ENCODE peak calls at places on chromosomes 13 and 19, in four cellular contexts. One of them, this sample, is unnamed.

GRCh38 chr13:60583196-60583908 is 186.3 kb downstream of the TDRD3 start:
- DNase-seq in ascending aorta: no peak
- DNase-seq in brain microvascular endothelial cell: peak; percentile 41
- DNase-seq in aorta: no peak
- DNase-seq in this sample: no peak

GRCh38 chr19:5961969-5962945 is 15.7 kb downstream of the RANBP3 start:
- DNase-seq in aorta: peak; percentile 72
- DNase-seq in brain microvascular endothelial cell: peak; percentile 62
- DNase-seq in ascending aorta: no peak
- DNase-seq in this sample: no peak

GRCh38 chr13:35475131-35475959 is 1.1 kb downstream of the MAB21L1 start:
- DNase-seq in aorta: peak; percentile 46
- DNase-seq in ascending aorta: no peak
- DNase-seq in brain microvascular endothelial cell: peak; percentile 7
- DNase-seq in this sample: peak; percentile 67

GRCh38 chr19:38815059-38816001 is 2.6 kb upstream of the LGALS4 start:
- DNase-seq in ascending aorta: no peak
- DNase-seq in aorta: no peak
- DNase-seq in brain microvascular endothelial cell: no peak
- DNase-seq in this sample: no peak

GRCh38 chr13:29721766-29722165 is 126.3 kb upstream of the SLC7A1 start:
- DNase-seq in ascending aorta: no peak
- DNase-seq in brain microvascular endothelial cell: no peak
- DNase-seq in aorta: no peak
- DNase-seq in this sample: no peak

GRCh38 chr13:108322206-108322824 is 52.8 kb downstream of the TNFSF13B start:
- DNase-seq in aorta: no peak
- DNase-seq in ascending aorta: no peak
- DNase-seq in brain microvascular endothelial cell: peak; percentile 22
- DNase-seq in this sample: no peak

GRCh38 chr13:55963934-55964333 is 1176.8 kb upstream of the PRR20A start:
- DNase-seq in ascending aorta: no peak
- DNase-seq in aorta: no peak
- DNase-seq in brain microvascular endothelial cell: no peak
- DNase-seq in this sample: no peak

GRCh38 chr19:3366104-3366760 is at the start of gene NFIC:
- DNase-seq in ascending aorta: peak; percentile 87
- DNase-seq in aorta: peak; percentile 89
- DNase-seq in brain microvascular endothelial cell: peak; percentile 69
- DNase-seq in this sample: peak; percentile 47

GRCh38 chr13:34459856-34460255 is 482.2 kb upstream of the NBEA start:
- DNase-seq in brain microvascular endothelial cell: no peak
- DNase-seq in aorta: no peak
- DNase-seq in ascending aorta: no peak
- DNase-seq in this sample: no peak

GRCh38 chr19:56159616-56160271 is 16.1 kb upstream of the GALP start:
- DNase-seq in ascending aorta: no peak
- DNase-seq in brain microvascular endothelial cell: no peak
- DNase-seq in aorta: no peak
- DNase-seq in this sample: no peak

GRCh38 chr13:39536274-39536673 is 66.7 kb downstream of the LHFPL6 start:
- DNase-seq in ascending aorta: no peak
- DNase-seq in brain microvascular endothelial cell: no peak
- DNase-seq in aorta: no peak
- DNase-seq in this sample: no peak

GRCh38 chr13:100433475-100433874 is 155.1 kb downstream of the GGACT start:
- DNase-seq in brain microvascular endothelial cell: no peak
- DNase-seq in ascending aorta: no peak
- DNase-seq in aorta: no peak
- DNase-seq in this sample: no peak

GRCh38 chr19:6730153-6730804 is 7.1 kb downstream of the GPR108 start:
- DNase-seq in aorta: peak; percentile 84
- DNase-seq in ascending aorta: peak; percentile 82
- DNase-seq in brain microvascular endothelial cell: no peak
- DNase-seq in this sample: peak; percentile 60

GRCh38 chr13:61142506-61142905 is 273.1 kb downstream of the PCDH20 start:
- DNase-seq in aorta: no peak
- DNase-seq in brain microvascular endothelial cell: no peak
- DNase-seq in ascending aorta: no peak
- DNase-seq in this sample: no peak

GRCh38 chr13:59447846-59448620 is 715.7 kb downstream of the DIAPH3 start:
- DNase-seq in brain microvascular endothelial cell: peak; percentile 75
- DNase-seq in ascending aorta: no peak
- DNase-seq in aorta: no peak
- DNase-seq in this sample: no peak

GRCh38 chr19:21610787-21611186 is 105.4 kb downstream of the ZNF429 start:
- DNase-seq in ascending aorta: no peak
- DNase-seq in aorta: no peak
- DNase-seq in brain microvascular endothelial cell: no peak
- DNase-seq in this sample: no peak

GRCh38 chr19:36140289-36141038 is 598 bp downstream of the CAPNS1 start:
- DNase-seq in aorta: peak; percentile 71
- DNase-seq in ascending aorta: peak; percentile 73
- DNase-seq in brain microvascular endothelial cell: peak; percentile 62
- DNase-seq in this sample: peak; percentile 19

GRCh38 chr19:10206226-10206873 is 11.6 kb upstream of the DNMT1 start:
- DNase-seq in aorta: no peak
- DNase-seq in ascending aorta: no peak
- DNase-seq in brain microvascular endothelial cell: peak; percentile 38
- DNase-seq in this sample: no peak

GRCh38 chr13:38384171-38384570 is 34.5 kb downstream of the UFM1 start:
- DNase-seq in brain microvascular endothelial cell: no peak
- DNase-seq in ascending aorta: no peak
- DNase-seq in aorta: no peak
- DNase-seq in this sample: no peak

GRCh38 chr19:41226053-41226873 is 7.2 kb downstream of the AXL start:
- DNase-seq in ascending aorta: peak; percentile 92
- DNase-seq in brain microvascular endothelial cell: peak; percentile 66
- DNase-seq in aorta: peak; percentile 83
- DNase-seq in this sample: peak; percentile 49
- H3K27ac ChIP-seq in ascending aorta: peak overlapping the region; percentile 93
- H3K27ac ChIP-seq in brain microvascular endothelial cell: peak overlapping the region; percentile 97
- H3K27ac ChIP-seq in aorta: peak overlapping the region; percentile 83
- H3K27ac ChIP-seq in this sample: no peak overlapping the region

GRCh38 chr13:67133476-67133875 is 96.7 kb downstream of the PCDH9 start:
- DNase-seq in aorta: no peak
- DNase-seq in ascending aorta: no peak
- DNase-seq in brain microvascular endothelial cell: no peak
- DNase-seq in this sample: no peak
- H3K27ac ChIP-seq in aorta: no peak overlapping the region
- H3K27ac ChIP-seq in ascending aorta: no peak overlapping the region
- H3K27ac ChIP-seq in brain microvascular endothelial cell: no peak overlapping the region
- H3K27ac ChIP-seq in this sample: peak overlapping the region; percentile 56

GRCh38 chr13:110262494-110262893 is 44.5 kb downstream of the COL4A1 start:
- DNase-seq in ascending aorta: no peak
- DNase-seq in aorta: no peak
- DNase-seq in brain microvascular endothelial cell: no peak
- DNase-seq in this sample: no peak

GRCh38 chr13:110263906-110264305 is 43.1 kb downstream of the COL4A1 start:
- DNase-seq in aorta: no peak
- DNase-seq in ascending aorta: peak; percentile 63
- DNase-seq in brain microvascular endothelial cell: no peak
- DNase-seq in this sample: no peak

GRCh38 chr13:110261166-110262081 is 45.5 kb downstream of the COL4A1 start:
- DNase-seq in ascending aorta: peak; percentile 59
- DNase-seq in aorta: no peak
- DNase-seq in brain microvascular endothelial cell: no peak
- DNase-seq in this sample: no peak

GRCh38 chr13:110262082-110262436 is 44.9 kb downstream of the COL4A1 start:
- DNase-seq in aorta: no peak
- DNase-seq in ascending aorta: peak; percentile 52
- DNase-seq in brain microvascular endothelial cell: no peak
- DNase-seq in this sample: no peak

DNA sequence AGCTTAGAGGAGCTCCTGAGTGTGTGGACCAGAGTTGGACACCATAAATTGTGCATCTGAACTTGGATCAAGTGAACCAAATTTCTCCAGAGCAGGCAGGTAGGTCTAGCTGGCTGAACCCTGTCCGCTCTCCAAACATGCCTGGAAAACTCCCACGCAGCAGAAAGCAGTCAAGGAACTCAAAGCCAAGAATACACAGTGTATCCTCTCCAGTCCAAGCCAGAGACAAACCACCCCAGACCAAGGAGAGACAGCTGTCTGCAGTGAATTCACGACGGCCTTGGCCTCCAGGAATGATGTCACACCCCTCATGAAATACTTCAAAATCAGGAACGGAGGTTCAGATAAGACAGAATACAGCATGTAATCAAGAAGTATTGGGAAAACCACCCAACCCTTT is 44.0 kb downstream of the COL4A1 start:
- DNase-seq in brain microvascular endothelial cell: no peak
- DNase-seq in aorta: no peak
- DNase-seq in ascending aorta: peak; percentile 41
- DNase-seq in this sample: no peak
- H3K27ac ChIP-seq in brain microvascular endothelial cell: peak overlapping the region; percentile 56
- H3K27ac ChIP-seq in aorta: peak overlapping the region; percentile 37
- H3K27ac ChIP-seq in ascending aorta: peak overlapping the region; percentile 79
- H3K27ac ChIP-seq in this sample: no peak overlapping the region

GRCh38 chr13:86856996-86857395 is 814.2 kb upstream of the SLITRK5 start:
- DNase-seq in aorta: no peak
- DNase-seq in brain microvascular endothelial cell: peak; percentile 60
- DNase-seq in ascending aorta: no peak
- DNase-seq in this sample: no peak

GRCh38 chr13:86864376-86864775 is 806.8 kb upstream of the SLITRK5 start:
- DNase-seq in aorta: no peak
- DNase-seq in ascending aorta: no peak
- DNase-seq in brain microvascular endothelial cell: no peak
- DNase-seq in this sample: no peak

DNA sequence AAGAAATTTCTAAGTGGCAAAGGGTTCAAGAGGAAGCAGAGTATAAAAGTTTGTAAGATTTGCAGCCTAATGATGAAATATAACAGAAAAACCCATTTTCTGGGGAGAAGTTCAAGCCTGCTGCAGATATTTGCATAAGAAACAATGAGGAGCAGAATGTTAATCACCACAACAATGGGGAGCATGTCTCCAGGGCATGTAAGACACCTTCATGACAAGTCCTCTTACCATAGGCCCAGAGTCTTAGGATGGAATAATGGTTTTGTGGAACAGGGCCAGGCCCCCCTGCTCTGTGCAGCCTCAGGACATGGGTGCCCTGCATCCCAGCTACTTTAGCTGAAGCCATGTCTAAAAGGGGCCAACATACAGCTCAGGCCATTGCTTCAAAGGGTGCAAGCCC is 809.0 kb upstream of the SLITRK5 start:
- DNase-seq in brain microvascular endothelial cell: no peak
- DNase-seq in ascending aorta: no peak
- DNase-seq in aorta: no peak
- DNase-seq in this sample: no peak
- H3K27ac ChIP-seq in brain microvascular endothelial cell: no peak overlapping the region
- H3K27ac ChIP-seq in ascending aorta: no peak overlapping the region
- H3K27ac ChIP-seq in aorta: no peak overlapping the region
- H3K27ac ChIP-seq in this sample: no peak overlapping the region

GRCh38 chr19:1012334-1012733 is 8.6 kb downstream of the TMEM259 start:
- DNase-seq in aorta: no peak
- DNase-seq in brain microvascular endothelial cell: no peak
- DNase-seq in ascending aorta: no peak
- DNase-seq in this sample: no peak
- H3K27ac ChIP-seq in aorta: no peak overlapping the region
- H3K27ac ChIP-seq in brain microvascular endothelial cell: no peak overlapping the region
- H3K27ac ChIP-seq in ascending aorta: no peak overlapping the region
- H3K27ac ChIP-seq in this sample: no peak overlapping the region

GRCh38 chr13:98451676-98452105 is 125.2 kb downstream of the STK24 start:
- DNase-seq in ascending aorta: peak; percentile 84
- DNase-seq in brain microvascular endothelial cell: peak; percentile 84
- DNase-seq in aorta: peak; percentile 86
- DNase-seq in this sample: no peak
- H3K27ac ChIP-seq in ascending aorta: no peak overlapping the region
- H3K27ac ChIP-seq in brain microvascular endothelial cell: peak overlapping the region; percentile 78
- H3K27ac ChIP-seq in aorta: peak overlapping the region; percentile 39
- H3K27ac ChIP-seq in this sample: no peak overlapping the region

GRCh38 chr19:1161716-1162115 is 12.4 kb downstream of the SBNO2 start:
- DNase-seq in ascending aorta: no peak
- DNase-seq in brain microvascular endothelial cell: no peak
- DNase-seq in aorta: no peak
- DNase-seq in this sample: no peak
- H3K27ac ChIP-seq in ascending aorta: peak overlapping the region; percentile 11
- H3K27ac ChIP-seq in brain microvascular endothelial cell: no peak overlapping the region
- H3K27ac ChIP-seq in aorta: no peak overlapping the region
- H3K27ac ChIP-seq in this sample: no peak overlapping the region